ENCODE peak calls at places on chromosomes 4 and X, in four cellular contexts. M is IMR-90, J is psoas muscle, V is suprapubic skin. E is an unnamed sample. For H3K4me1, the result is how much of the 10 kb centered on the place peaks cover.

GRCh38 chrX:25524150-25524549 is 508.4 kb upstream of the ARX start:
- DNase-seq in M (peak), J (no peak), V (no peak), E (no peak)

GRCh38 chr4:1998296-1998695 is 10.5 kb downstream of the NELFA start:
- DNase-seq in M (no peak), J (no peak), V (no peak), E (no peak)

GRCh38 chr4:152935661-152936445 is at the start of gene FHDC1:
- DNase-seq in M (no peak), J (peak), V (peak), E (peak)

GRCh38 chr4:39255266-39255665 is 72.9 kb downstream of the WDR19 start:
- DNase-seq in M (peak), J (no peak), V (no peak), E (no peak)

GRCh38 chrX:46642145-46642544 is 68.6 kb downstream of the CHST7 start:
- DNase-seq in M (peak), J (no peak), V (no peak), E (no peak)

GRCh38 chr4:125010776-125011503 is 298.4 kb upstream of the ANKRD50 start:
- DNase-seq in M (peak), J (no peak), V (no peak), E (no peak)

GRCh38 chr4:185396724-185397402 is at the start of gene ANKRD37:
- DNase-seq in M (peak), J (peak), V (peak), E (peak)

GRCh38 chr4:24073948-24074347 is 184.1 kb upstream of the PPARGC1A start:
- DNase-seq in M (no peak), J (no peak), V (no peak), E (no peak)

GRCh38 chr4:94714360-94714759 is 43.4 kb upstream of the BMPR1B start:
- DNase-seq in M (peak), J (no peak), V (no peak), E (no peak)

GRCh38 chr4:138256608-138257007 is 14.5 kb upstream of the SLC7A11 start:
- DNase-seq in M (no peak), J (no peak), V (no peak), E (no peak)

GRCh38 chr4:679571-680083 is 5.3 kb downstream of the MYL5 start:
- DNase-seq in M (no peak), J (no peak), V (no peak), E (no peak)

GRCh38 chr4:12926189-12927066 is 557.7 kb downstream of the RAB28 start:
- DNase-seq in M (no peak), J (no peak), V (no peak), E (no peak)

GRCh38 chr4:20544645-20545044 is 155.6 kb upstream of the PACRGL start:
- DNase-seq in M (peak), J (no peak), V (no peak), E (no peak)

GRCh38 chr4:5956285-5957021 is 61.8 kb downstream of the C4orf50 start:
- DNase-seq in M (no peak), J (peak), V (no peak), E (no peak)

GRCh38 chrX:107628662-107629532 is 587 bp downstream of the PRPS1 start:
- DNase-seq in M (peak), J (peak), V (peak), E (peak)

GRCh38 chr4:40043786-40044185 is 12.9 kb upstream of the N4BP2 start:
- DNase-seq in M (no peak), J (no peak), V (no peak), E (no peak)

GRCh38 chrX:122703762-122704161 is 480.3 kb upstream of the GRIA3 start:
- DNase-seq in M (no peak), J (no peak), V (no peak), E (no peak)

GRCh38 chrX:39755152-39756032 is 342.4 kb downstream of the BCOR start:
- DNase-seq in M (peak), J (peak), V (peak), E (peak)
- H3K27ac ChIP-seq in M (peak), J (peak), V (peak), E (peak)

DNA sequence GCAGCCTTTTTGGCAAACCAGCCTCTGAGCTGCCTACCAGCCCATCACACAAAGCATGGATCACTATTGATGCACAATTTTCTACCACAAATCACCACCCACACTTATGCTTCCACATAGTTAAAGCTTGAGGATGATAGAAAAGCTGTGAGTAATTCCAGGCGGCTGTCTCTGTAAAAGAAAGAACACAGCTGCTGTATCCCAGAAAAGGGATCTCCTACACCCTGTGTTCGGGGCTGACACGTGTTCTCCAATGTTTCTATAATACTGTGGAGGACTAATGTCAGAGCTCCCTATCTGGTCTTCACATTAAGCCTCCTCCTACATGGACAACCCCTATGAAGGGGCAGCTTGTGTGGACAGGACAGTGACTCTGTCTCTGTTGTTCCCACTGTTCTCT is 12.5 kb upstream of the BRS3 start:
- DNase-seq in M (no peak), J (no peak), V (no peak), E (no peak)
- TF ChIP-seq CTCF in M (no peak), J (no peak), V (no peak), E (no peak)

DNA sequence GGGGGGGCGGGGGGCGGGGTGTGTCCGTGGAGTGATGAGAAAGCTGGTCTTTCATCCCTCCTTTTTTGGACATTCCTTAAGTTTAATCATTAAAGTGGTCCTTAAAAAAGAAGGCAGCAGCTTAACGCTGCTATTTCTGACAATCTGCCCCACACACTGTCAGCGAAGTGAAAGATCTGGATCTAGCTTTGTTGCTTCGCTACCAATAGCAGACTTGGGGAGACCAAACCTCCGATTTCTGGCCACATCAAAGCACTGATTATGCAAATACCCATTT is 5.9 kb downstream of the NEUROG2 start:
- DNase-seq in M (no peak), J (no peak), V (no peak), E (no peak)
- H3K4me1 ChIP-seq in M (under half), J (under half), V (under half), E (under half)

GRCh38 chr4:4259484-4260100 is 11.6 kb upstream of the TMEM128 start:
- DNase-seq in M (no peak), J (no peak), V (no peak), E (no peak)

GRCh38 chr4:4256799-4257198 is 8.8 kb upstream of the TMEM128 start:
- DNase-seq in M (no peak), J (no peak), V (no peak), E (no peak)

GRCh38 chr4:4254666-4255065 is 6.6 kb upstream of the TMEM128 start:
- DNase-seq in M (no peak), J (no peak), V (no peak), E (no peak)

DNA sequence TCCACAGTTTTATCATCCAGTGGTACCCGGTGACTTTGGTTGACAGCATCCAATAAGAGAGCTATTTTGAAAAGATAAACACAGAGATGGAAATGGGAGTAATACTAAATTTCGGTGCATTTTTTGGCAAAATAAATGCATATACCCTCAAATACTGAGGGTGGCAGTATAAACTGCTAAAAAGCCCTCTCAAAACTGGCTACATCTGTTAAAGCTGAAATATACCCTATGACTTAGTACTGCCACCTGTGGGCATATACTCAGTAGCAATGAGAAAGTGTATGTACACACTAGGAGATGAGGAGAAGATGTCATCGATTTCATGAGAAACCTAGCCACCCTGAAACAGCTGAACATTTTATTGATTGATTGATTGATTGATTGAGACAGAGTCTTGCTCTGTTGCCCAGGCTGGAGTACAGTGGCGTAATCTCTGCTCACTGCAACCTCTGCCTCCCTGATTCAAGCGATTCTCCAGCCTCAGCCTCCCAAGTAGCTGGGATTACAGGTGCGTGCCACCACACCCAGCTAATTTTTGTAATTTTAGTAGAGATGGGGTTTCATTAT is 12.2 kb upstream of the TMEM128 start:
- DNase-seq in M (peak), J (no peak), V (no peak), E (no peak)
- H3K27ac ChIP-seq in M (no peak), J (no peak), V (no peak), E (no peak)